ENCODE peak calls at places on chromosomes 3 and 15, in ten cellular contexts. One of them, this sample, is unnamed.

GRCh38 chr3:197458179-197458707 is 97.5 kb downstream of the BDH1 start:
- DNase-seq in right atrium auricular region: no peak
- DNase-seq in stomach: peak; percentile 45
- DNase-seq in AG04450: no peak
- DNase-seq in fibroblast of lung: no peak
- DNase-seq in gastrocnemius medialis: no peak
- DNase-seq in dorsolateral prefrontal cortex: no peak
- DNase-seq in ovary: no peak
- DNase-seq in naive thymus-derived CD4-positive, alpha-beta T cell: no peak
- DNase-seq in esophagus squamous epithelium: no peak
- DNase-seq in this sample: no peak

GRCh38 chr15:69039516-69040225 is 25.2 kb downstream of the NOX5 start:
- DNase-seq in right atrium auricular region: no peak
- DNase-seq in stomach: no peak
- DNase-seq in AG04450: no peak
- DNase-seq in fibroblast of lung: no peak
- DNase-seq in gastrocnemius medialis: no peak
- DNase-seq in dorsolateral prefrontal cortex: no peak
- DNase-seq in ovary: no peak
- DNase-seq in naive thymus-derived CD4-positive, alpha-beta T cell: peak; percentile 13
- DNase-seq in esophagus squamous epithelium: no peak
- DNase-seq in this sample: no peak

GRCh38 chr15:66917904-66918448 is 147.4 kb upstream of the SMAD3 start:
- DNase-seq in right atrium auricular region: no peak
- DNase-seq in stomach: no peak
- DNase-seq in AG04450: no peak
- DNase-seq in fibroblast of lung: no peak
- DNase-seq in gastrocnemius medialis: no peak
- DNase-seq in dorsolateral prefrontal cortex: no peak
- DNase-seq in ovary: no peak
- DNase-seq in naive thymus-derived CD4-positive, alpha-beta T cell: no peak
- DNase-seq in esophagus squamous epithelium: no peak
- DNase-seq in this sample: no peak

GRCh38 chr3:105823149-105823866 is 45.5 kb downstream of the CBLB start:
- DNase-seq in right atrium auricular region: no peak
- DNase-seq in stomach: no peak
- DNase-seq in AG04450: peak; percentile 85
- DNase-seq in fibroblast of lung: peak; percentile 93
- DNase-seq in gastrocnemius medialis: no peak
- DNase-seq in dorsolateral prefrontal cortex: no peak
- DNase-seq in ovary: no peak
- DNase-seq in naive thymus-derived CD4-positive, alpha-beta T cell: no peak
- DNase-seq in esophagus squamous epithelium: no peak
- DNase-seq in this sample: no peak

GRCh38 chr3:45003859-45004258 is 22.2 kb upstream of the CLEC3B start:
- DNase-seq in right atrium auricular region: no peak
- DNase-seq in stomach: no peak
- DNase-seq in AG04450: no peak
- DNase-seq in fibroblast of lung: no peak
- DNase-seq in gastrocnemius medialis: no peak
- DNase-seq in dorsolateral prefrontal cortex: no peak
- DNase-seq in ovary: no peak
- DNase-seq in naive thymus-derived CD4-positive, alpha-beta T cell: no peak
- DNase-seq in esophagus squamous epithelium: no peak
- DNase-seq in this sample: no peak

GRCh38 chr3:189712906-189713483 is 81.8 kb downstream of the TP63 start:
- DNase-seq in right atrium auricular region: no peak
- DNase-seq in stomach: no peak
- DNase-seq in AG04450: no peak
- DNase-seq in fibroblast of lung: peak; percentile 3
- DNase-seq in gastrocnemius medialis: no peak
- DNase-seq in dorsolateral prefrontal cortex: no peak
- DNase-seq in ovary: no peak
- DNase-seq in naive thymus-derived CD4-positive, alpha-beta T cell: no peak
- DNase-seq in esophagus squamous epithelium: no peak
- DNase-seq in this sample: no peak

GRCh38 chr3:64067510-64068346 is 44.4 kb upstream of the PSMD6 start:
- DNase-seq in right atrium auricular region: no peak
- DNase-seq in stomach: no peak
- DNase-seq in AG04450: no peak
- DNase-seq in fibroblast of lung: no peak
- DNase-seq in gastrocnemius medialis: no peak
- DNase-seq in dorsolateral prefrontal cortex: no peak
- DNase-seq in ovary: no peak
- DNase-seq in naive thymus-derived CD4-positive, alpha-beta T cell: no peak
- DNase-seq in esophagus squamous epithelium: no peak
- DNase-seq in this sample: no peak

GRCh38 chr3:140223631-140224030 is 288.6 kb downstream of the CLSTN2 start:
- DNase-seq in right atrium auricular region: no peak
- DNase-seq in stomach: no peak
- DNase-seq in AG04450: no peak
- DNase-seq in fibroblast of lung: no peak
- DNase-seq in gastrocnemius medialis: no peak
- DNase-seq in dorsolateral prefrontal cortex: no peak
- DNase-seq in ovary: no peak
- DNase-seq in naive thymus-derived CD4-positive, alpha-beta T cell: no peak
- DNase-seq in esophagus squamous epithelium: no peak
- DNase-seq in this sample: no peak

GRCh38 chr15:29105151-29105785 is 164.4 kb downstream of the NSMCE3 start:
- DNase-seq in right atrium auricular region: no peak
- DNase-seq in stomach: no peak
- DNase-seq in AG04450: no peak
- DNase-seq in fibroblast of lung: no peak
- DNase-seq in gastrocnemius medialis: no peak
- DNase-seq in dorsolateral prefrontal cortex: no peak
- DNase-seq in ovary: no peak
- DNase-seq in naive thymus-derived CD4-positive, alpha-beta T cell: no peak
- DNase-seq in esophagus squamous epithelium: no peak
- DNase-seq in this sample: no peak

GRCh38 chr15:51224428-51224827 is 114.0 kb downstream of the CYP19A1 start:
- DNase-seq in right atrium auricular region: no peak
- DNase-seq in stomach: no peak
- DNase-seq in AG04450: no peak
- DNase-seq in fibroblast of lung: peak; percentile 63
- DNase-seq in gastrocnemius medialis: no peak
- DNase-seq in dorsolateral prefrontal cortex: no peak
- DNase-seq in ovary: no peak
- DNase-seq in naive thymus-derived CD4-positive, alpha-beta T cell: no peak
- DNase-seq in esophagus squamous epithelium: no peak
- DNase-seq in this sample: no peak

GRCh38 chr3:32316976-32317375 is 74.7 kb upstream of the CMTM7 start:
- DNase-seq in right atrium auricular region: no peak
- DNase-seq in stomach: no peak
- DNase-seq in AG04450: no peak
- DNase-seq in fibroblast of lung: no peak
- DNase-seq in gastrocnemius medialis: no peak
- DNase-seq in dorsolateral prefrontal cortex: no peak
- DNase-seq in ovary: no peak
- DNase-seq in naive thymus-derived CD4-positive, alpha-beta T cell: no peak
- DNase-seq in esophagus squamous epithelium: no peak
- DNase-seq in this sample: no peak

GRCh38 chr3:52446042-52446441 is 1.1 kb upstream of the SEMA3G start:
- DNase-seq in right atrium auricular region: no peak
- DNase-seq in stomach: no peak
- DNase-seq in AG04450: no peak
- DNase-seq in fibroblast of lung: no peak
- DNase-seq in gastrocnemius medialis: no peak
- DNase-seq in dorsolateral prefrontal cortex: no peak
- DNase-seq in ovary: no peak
- DNase-seq in naive thymus-derived CD4-positive, alpha-beta T cell: no peak
- DNase-seq in esophagus squamous epithelium: no peak
- DNase-seq in this sample: no peak

DNA sequence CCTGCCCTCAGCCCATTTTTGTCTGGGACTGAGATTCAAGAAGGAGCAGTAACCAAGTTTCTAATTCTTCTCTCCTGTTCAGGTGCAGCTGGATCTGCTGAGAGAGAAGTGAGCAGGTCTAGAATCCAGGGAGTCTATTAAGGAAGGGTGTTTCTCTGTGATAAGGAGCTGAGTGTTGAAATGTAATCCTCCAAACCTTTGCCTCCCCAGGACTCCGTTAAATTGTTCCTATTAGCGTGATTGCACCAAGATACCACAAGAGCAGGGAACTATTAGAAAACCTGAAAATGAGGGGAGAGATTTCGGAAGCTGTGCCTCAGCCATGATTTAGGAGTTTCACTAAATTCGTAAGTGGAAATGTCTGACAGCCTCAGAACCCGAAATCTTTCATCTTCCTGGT is 192.6 kb downstream of the EBLN2 start:
- DNase-seq in right atrium auricular region: no peak
- DNase-seq in stomach: no peak
- DNase-seq in AG04450: no peak
- DNase-seq in fibroblast of lung: no peak
- DNase-seq in gastrocnemius medialis: no peak
- DNase-seq in dorsolateral prefrontal cortex: no peak
- DNase-seq in ovary: no peak
- DNase-seq in naive thymus-derived CD4-positive, alpha-beta T cell: no peak
- DNase-seq in esophagus squamous epithelium: no peak
- DNase-seq in this sample: no peak
- H3K4me3 ChIP-seq in right atrium auricular region: no peak overlapping the region
- H3K4me3 ChIP-seq in stomach: no peak overlapping the region
- H3K4me3 ChIP-seq in AG04450: no peak overlapping the region
- H3K4me3 ChIP-seq in fibroblast of lung: no peak overlapping the region
- H3K4me3 ChIP-seq in gastrocnemius medialis: no peak overlapping the region
- H3K4me3 ChIP-seq in dorsolateral prefrontal cortex: no peak overlapping the region
- H3K4me3 ChIP-seq in ovary: no peak overlapping the region
- H3K4me3 ChIP-seq in naive thymus-derived CD4-positive, alpha-beta T cell: no peak overlapping the region
- H3K4me3 ChIP-seq in esophagus squamous epithelium: no peak overlapping the region
- H3K4me3 ChIP-seq in this sample: no peak overlapping the region

GRCh38 chr3:84962460-84962859 is 3.7 kb downstream of the CADM2 start:
- DNase-seq in right atrium auricular region: no peak
- DNase-seq in stomach: no peak
- DNase-seq in AG04450: no peak
- DNase-seq in fibroblast of lung: no peak
- DNase-seq in gastrocnemius medialis: no peak
- DNase-seq in dorsolateral prefrontal cortex: no peak
- DNase-seq in ovary: no peak
- DNase-seq in naive thymus-derived CD4-positive, alpha-beta T cell: no peak
- DNase-seq in esophagus squamous epithelium: no peak
- DNase-seq in this sample: no peak

GRCh38 chr3:84963137-84963536 is 4.3 kb downstream of the CADM2 start:
- DNase-seq in right atrium auricular region: no peak
- DNase-seq in stomach: no peak
- DNase-seq in AG04450: no peak
- DNase-seq in fibroblast of lung: no peak
- DNase-seq in gastrocnemius medialis: no peak
- DNase-seq in dorsolateral prefrontal cortex: no peak
- DNase-seq in ovary: no peak
- DNase-seq in naive thymus-derived CD4-positive, alpha-beta T cell: no peak
- DNase-seq in esophagus squamous epithelium: no peak
- DNase-seq in this sample: no peak

GRCh38 chr3:84967767-84968581 is 9.2 kb downstream of the CADM2 start:
- DNase-seq in right atrium auricular region: no peak
- DNase-seq in stomach: no peak
- DNase-seq in AG04450: no peak
- DNase-seq in fibroblast of lung: no peak
- DNase-seq in gastrocnemius medialis: no peak
- DNase-seq in dorsolateral prefrontal cortex: peak; percentile 25
- DNase-seq in ovary: no peak
- DNase-seq in naive thymus-derived CD4-positive, alpha-beta T cell: no peak
- DNase-seq in esophagus squamous epithelium: no peak
- DNase-seq in this sample: no peak

GRCh38 chr3:84961492-84962255 is 2.9 kb downstream of the CADM2 start:
- DNase-seq in right atrium auricular region: no peak
- DNase-seq in stomach: no peak
- DNase-seq in AG04450: no peak
- DNase-seq in fibroblast of lung: no peak
- DNase-seq in gastrocnemius medialis: no peak
- DNase-seq in dorsolateral prefrontal cortex: peak; percentile 27
- DNase-seq in ovary: no peak
- DNase-seq in naive thymus-derived CD4-positive, alpha-beta T cell: no peak
- DNase-seq in esophagus squamous epithelium: no peak
- DNase-seq in this sample: no peak

GRCh38 chr3:84965141-84965540 is 6.4 kb downstream of the CADM2 start:
- DNase-seq in right atrium auricular region: no peak
- DNase-seq in stomach: no peak
- DNase-seq in AG04450: no peak
- DNase-seq in fibroblast of lung: no peak
- DNase-seq in gastrocnemius medialis: no peak
- DNase-seq in dorsolateral prefrontal cortex: peak; percentile 30
- DNase-seq in ovary: no peak
- DNase-seq in naive thymus-derived CD4-positive, alpha-beta T cell: no peak
- DNase-seq in esophagus squamous epithelium: no peak
- DNase-seq in this sample: no peak
- H3K27ac ChIP-seq in right atrium auricular region: no peak overlapping the region
- H3K27ac ChIP-seq in stomach: no peak overlapping the region
- H3K27ac ChIP-seq in AG04450: no peak overlapping the region
- H3K27ac ChIP-seq in fibroblast of lung: no peak overlapping the region
- H3K27ac ChIP-seq in gastrocnemius medialis: peak overlapping the region; percentile 65
- H3K27ac ChIP-seq in dorsolateral prefrontal cortex: no peak overlapping the region
- H3K27ac ChIP-seq in ovary: no peak overlapping the region
- H3K27ac ChIP-seq in naive thymus-derived CD4-positive, alpha-beta T cell: no peak overlapping the region
- H3K27ac ChIP-seq in esophagus squamous epithelium: no peak overlapping the region
- H3K27ac ChIP-seq in this sample: no peak overlapping the region

DNA sequence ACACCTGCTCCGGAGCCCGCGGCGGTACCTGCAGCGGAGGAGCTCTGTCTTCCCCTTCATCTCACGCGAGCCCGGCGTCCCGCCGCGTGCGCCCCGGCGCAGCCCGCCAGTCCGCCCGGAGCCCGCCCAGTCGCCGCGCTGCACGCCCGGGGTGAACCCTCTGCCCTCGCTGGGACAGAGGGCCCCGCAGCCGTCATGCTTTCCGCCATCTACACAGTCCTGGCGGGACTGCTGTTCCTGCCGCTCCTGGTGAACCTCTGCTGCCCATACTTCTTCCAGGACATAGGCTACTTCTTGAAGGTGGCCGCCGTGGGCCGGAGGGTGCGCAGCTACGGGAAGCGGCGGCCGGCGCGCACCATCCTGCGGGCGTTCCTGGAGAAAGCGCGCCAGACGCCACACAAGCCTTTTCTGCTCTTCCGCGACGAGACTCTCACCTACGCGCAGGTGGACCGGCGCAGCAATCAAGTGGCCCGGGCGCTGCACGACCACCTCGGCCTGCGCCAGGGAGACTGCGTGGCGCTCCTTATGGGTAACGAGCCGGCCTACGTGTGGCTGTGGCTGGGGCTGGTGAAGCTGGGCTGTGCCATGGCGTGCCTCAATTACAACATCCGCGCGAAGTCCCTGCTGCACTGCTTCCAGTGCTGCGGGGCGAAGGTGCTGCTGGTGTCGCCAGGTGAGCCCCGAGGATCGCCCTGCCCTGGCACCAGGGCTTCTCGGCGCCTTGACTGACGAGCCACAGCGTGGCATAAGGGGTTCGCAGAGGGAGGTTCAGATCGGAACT is 427 bp downstream of the SLC27A2 start:
- DNase-seq in right atrium auricular region: no peak
- DNase-seq in stomach: peak; percentile 33
- DNase-seq in AG04450: no peak
- DNase-seq in fibroblast of lung: peak; percentile 24
- DNase-seq in gastrocnemius medialis: no peak
- DNase-seq in dorsolateral prefrontal cortex: peak; percentile 8
- DNase-seq in ovary: peak; percentile 13
- DNase-seq in naive thymus-derived CD4-positive, alpha-beta T cell: peak; percentile 65
- DNase-seq in esophagus squamous epithelium: no peak
- DNase-seq in this sample: no peak
- H3K4me3 ChIP-seq in right atrium auricular region: peak overlapping the region; percentile 56
- H3K4me3 ChIP-seq in stomach: peak overlapping the region; percentile 87
- H3K4me3 ChIP-seq in AG04450: peak overlapping the region; percentile 60
- H3K4me3 ChIP-seq in fibroblast of lung: peak overlapping the region; percentile 45
- H3K4me3 ChIP-seq in gastrocnemius medialis: peak overlapping the region; percentile 47
- H3K4me3 ChIP-seq in dorsolateral prefrontal cortex: peak overlapping the region; percentile 75
- H3K4me3 ChIP-seq in ovary: peak overlapping the region; percentile 31
- H3K4me3 ChIP-seq in naive thymus-derived CD4-positive, alpha-beta T cell: peak overlapping the region; percentile 67
- H3K4me3 ChIP-seq in esophagus squamous epithelium: peak overlapping the region; percentile 53
- H3K4me3 ChIP-seq in this sample: peak overlapping the region; percentile 58

GRCh38 chr3:72379500-72380187 is 468.6 kb downstream of the SHQ1 start:
- DNase-seq in right atrium auricular region: no peak
- DNase-seq in stomach: no peak
- DNase-seq in AG04450: no peak
- DNase-seq in fibroblast of lung: no peak
- DNase-seq in gastrocnemius medialis: no peak
- DNase-seq in dorsolateral prefrontal cortex: no peak
- DNase-seq in ovary: no peak
- DNase-seq in naive thymus-derived CD4-positive, alpha-beta T cell: no peak
- DNase-seq in esophagus squamous epithelium: no peak
- DNase-seq in this sample: no peak
- H3K27ac ChIP-seq in right atrium auricular region: no peak overlapping the region
- H3K27ac ChIP-seq in stomach: no peak overlapping the region
- H3K27ac ChIP-seq in AG04450: no peak overlapping the region
- H3K27ac ChIP-seq in fibroblast of lung: no peak overlapping the region
- H3K27ac ChIP-seq in gastrocnemius medialis: no peak overlapping the region
- H3K27ac ChIP-seq in dorsolateral prefrontal cortex: peak overlapping the region; percentile 95
- H3K27ac ChIP-seq in ovary: no peak overlapping the region
- H3K27ac ChIP-seq in naive thymus-derived CD4-positive, alpha-beta T cell: no peak overlapping the region
- H3K27ac ChIP-seq in esophagus squamous epithelium: no peak overlapping the region
- H3K27ac ChIP-seq in this sample: no peak overlapping the region